ENCODE peak calls at places on chromosomes 13 and 19, in four cellular contexts. E is heart right ventricle, X is IMR-90, I is uterus. O is an unnamed sample.

GRCh38 chr19:39131255-39131755 is 5.7 kb downstream of the PAK4 start:
- DNase-seq in E (peak; percentile 67), X (peak; percentile 35), I (no peak), O (no peak)

GRCh38 chr19:44746946-44747738 is 1.4 kb upstream of the BCL3 start:
- DNase-seq in E (peak; percentile 96), X (peak; percentile 96), I (peak; percentile 96), O (peak; percentile 97)

GRCh38 chr13:20369886-20370361 is 137.8 kb upstream of the GJB6 start:
- DNase-seq in E (no peak), X (no peak), I (no peak), O (no peak)

GRCh38 chr13:31043891-31044657 is 111.6 kb downstream of the TEX26 start:
- DNase-seq in E (peak; percentile 70), X (peak; percentile 81), I (peak; percentile 75), O (peak; percentile 87)

GRCh38 chr13:42274386-42275097 is 2.6 kb downstream of the AKAP11 start:
- DNase-seq in E (no peak), X (no peak), I (no peak), O (no peak)

GRCh38 chr19:20278342-20278741 is 111.3 kb downstream of the ZNF486 start:
- DNase-seq in E (no peak), X (no peak), I (peak; percentile 22), O (peak; percentile 12)

GRCh38 chr13:99868767-99869166 is 102.8 kb downstream of the ZIC5 start:
- DNase-seq in E (no peak), X (no peak), I (no peak), O (no peak)

GRCh38 chr13:108728370-108728769 is 99.0 kb downstream of the MYO16 start:
- DNase-seq in E (no peak), X (no peak), I (no peak), O (no peak)

GRCh38 chr13:97193577-97193976 is 28.6 kb upstream of the MBNL2 start:
- DNase-seq in E (no peak), X (no peak), I (no peak), O (no peak)

DNA sequence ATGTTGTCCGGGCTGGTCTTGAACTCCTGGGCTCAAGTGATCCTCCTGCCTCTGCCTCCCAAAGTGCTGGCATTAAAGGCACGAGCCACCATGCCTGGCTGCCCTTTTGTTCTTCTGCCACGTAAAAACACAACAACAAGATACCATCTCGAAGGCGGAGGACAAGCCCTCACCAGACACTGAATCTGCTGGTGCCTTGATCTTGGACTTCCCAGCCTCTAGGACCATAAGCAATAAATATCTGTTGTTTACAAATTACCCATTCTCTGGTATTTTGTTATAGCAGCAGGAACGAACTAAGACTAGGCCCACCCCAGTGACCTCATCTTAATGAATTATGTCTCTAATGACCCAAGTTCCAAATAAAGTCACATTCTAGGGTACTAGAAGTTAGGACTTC is 128.4 kb upstream of the CACNA1A start:
- DNase-seq in E (no peak), X (no peak), I (no peak), O (no peak)
- H3K4me1 ChIP-seq in E (no peaks in the 10 kb centered on the region), X (peaks cover 8% of the 10 kb centered on the region), I (no peaks in the 10 kb centered on the region), O (peaks cover 14% of the 10 kb centered on the region)

GRCh38 chr19:47134533-47134932 is 3.9 kb downstream of the SAE1 start:
- DNase-seq in E (no peak), X (no peak), I (no peak), O (no peak)
- H3K4me3 ChIP-seq in E (no peak overlapping the region), X (no peak overlapping the region), I (no peak overlapping the region), O (no peak overlapping the region)

GRCh38 chr19:860481-861098 is 1.1 kb downstream of the CFD start:
- DNase-seq in E (no peak), X (peak; percentile 75), I (no peak), O (peak; percentile 84)
- TF ChIP-seq CTCF in E (peak; percentile 19), X (peak; percentile 21), I (no peak), O (no peak)

GRCh38 chr13:65275838-65276630 is 1954.1 kb downstream of the PCDH9 start:
- DNase-seq in E (no peak), X (no peak), I (no peak), O (no peak)
- H3K4me1 ChIP-seq in E (no peaks in the 10 kb centered on the region), X (no peaks in the 10 kb centered on the region), I (no peaks in the 10 kb centered on the region), O (no peaks in the 10 kb centered on the region)

GRCh38 chr13:46166221-46166584 is 15.8 kb downstream of the LCP1 start:
- DNase-seq in E (no peak), X (no peak), I (no peak), O (no peak)

GRCh38 chr13:46166947-46167610 is 14.9 kb downstream of the LCP1 start:
- DNase-seq in E (no peak), X (no peak), I (no peak), O (no peak)

GRCh38 chr13:46170268-46170667 is 11.7 kb downstream of the LCP1 start:
- DNase-seq in E (no peak), X (no peak), I (no peak), O (no peak)

GRCh38 chr13:46168818-46169217 is 13.2 kb downstream of the LCP1 start:
- DNase-seq in E (no peak), X (no peak), I (no peak), O (no peak)

DNA sequence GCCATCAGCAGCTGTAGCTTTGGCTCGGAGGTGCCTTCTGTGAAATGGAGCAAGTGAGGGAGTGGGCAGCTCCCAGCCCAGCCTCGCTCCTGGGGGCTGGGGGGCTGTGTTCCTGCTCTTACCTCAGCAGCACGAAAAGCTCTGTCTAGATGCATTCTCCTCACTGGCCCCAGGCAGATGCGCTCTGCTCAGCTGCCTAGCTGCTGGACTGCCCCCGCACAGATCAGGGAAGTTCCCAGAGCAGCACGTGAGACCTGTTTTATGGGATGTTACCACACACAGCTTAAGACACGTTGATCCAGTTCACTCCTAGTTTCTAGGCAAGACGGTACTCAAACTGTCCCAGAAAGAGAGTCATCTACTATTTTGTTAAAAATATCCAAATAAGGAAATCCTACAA is 13.6 kb downstream of the LCP1 start:
- DNase-seq in E (no peak), X (no peak), I (peak; percentile 66), O (peak; percentile 28)
- H3K4me3 ChIP-seq in E (no peak overlapping the region), X (no peak overlapping the region), I (no peak overlapping the region), O (no peak overlapping the region)

DNA sequence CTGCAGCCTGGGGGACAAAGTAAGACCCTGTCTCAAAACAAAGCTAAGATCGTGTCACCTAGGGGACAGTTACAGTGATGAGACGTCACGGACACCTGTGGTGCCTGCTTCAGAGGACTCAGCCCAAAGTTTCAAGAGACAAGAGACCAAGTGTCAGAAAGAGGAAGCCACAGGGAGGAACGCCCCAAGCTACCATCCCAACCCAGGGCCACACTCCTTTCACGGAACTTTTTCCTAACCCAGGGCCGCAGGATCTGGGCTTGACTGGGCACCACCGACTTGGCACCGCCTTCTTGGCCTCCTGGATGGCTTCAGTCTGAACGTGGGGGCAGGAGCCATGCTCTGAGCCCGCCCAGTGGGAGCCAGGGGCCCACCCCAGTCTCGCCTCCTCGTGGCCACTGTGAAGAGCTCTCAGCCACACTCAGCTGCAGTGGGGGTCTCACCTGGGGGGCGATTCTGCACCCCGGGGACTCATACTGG is 8.5 kb downstream of the MOB3A start:
- DNase-seq in E (no peak), X (no peak), I (no peak), O (peak; percentile 50)
- TF ChIP-seq CTCF in E (no peak), X (no peak), I (no peak), O (no peak)

GRCh38 chr19:2793126-2793525 is 7.8 kb downstream of the THOP1 start:
- DNase-seq in E (no peak), X (no peak), I (no peak), O (no peak)
- H3K4me1 ChIP-seq in E (peaks cover 3% of the 10 kb centered on the region), X (no peaks in the 10 kb centered on the region), I (no peaks in the 10 kb centered on the region), O (no peaks in the 10 kb centered on the region)

O was measured in transverse colon.